ENCODE peak calls at places on chromosomes 7 and 10, in six cellular contexts. N is endothelial cell, V is cardiac fibroblast, I is spleen, K is H9, E is fibroblast of mammary gland. O is an unnamed sample.

GRCh38 chr10:97140887-97141745 is 44.6 kb downstream of the SLIT1 start:
- DNase-seq in N (no peak), V (no peak), I (peak; percentile 41), K (peak; percentile 49), E (no peak), O (peak; percentile 83)

GRCh38 chr10:93342346-93342745 is 139.8 kb downstream of the MYOF start:
- DNase-seq in N (no peak), V (peak; percentile 14), I (no peak), K (no peak), E (no peak), O (no peak)

GRCh38 chr7:20786421-20786778 is 286 bp downstream of the SP8 start:
- DNase-seq in N (no peak), V (no peak), I (no peak), K (no peak), E (no peak), O (no peak)

GRCh38 chr7:14303536-14303935 is 314.1 kb upstream of the ETV1 start:
- DNase-seq in N (no peak), V (no peak), I (no peak), K (no peak), E (no peak), O (no peak)

GRCh38 chr7:91193141-91193540 is 71.1 kb upstream of the FZD1 start:
- DNase-seq in N (no peak), V (peak; percentile 47), I (no peak), K (no peak), E (peak; percentile 62), O (no peak)

GRCh38 chr10:97687785-97688781 is 1.0 kb upstream of the AVPI1 start:
- DNase-seq in N (no peak), V (peak; percentile 79), I (peak; percentile 31), K (no peak), E (peak; percentile 90), O (no peak)

GRCh38 chr7:127782550-127783266 is 130.7 kb downstream of the SND1 start:
- DNase-seq in N (no peak), V (peak; percentile 40), I (no peak), K (no peak), E (peak; percentile 25), O (peak; percentile 26)

GRCh38 chr10:108014145-108014901 is 849.8 kb upstream of the SORCS1 start:
- DNase-seq in N (no peak), V (no peak), I (no peak), K (no peak), E (no peak), O (no peak)

GRCh38 chr7:41164440-41164839 is 538.5 kb downstream of the INHBA start:
- DNase-seq in N (no peak), V (no peak), I (no peak), K (no peak), E (no peak), O (no peak)

GRCh38 chr10:391304-391703 is 256.0 kb downstream of the ZMYND11 start:
- DNase-seq in N (no peak), V (no peak), I (no peak), K (no peak), E (no peak), O (no peak)

GRCh38 chr7:107874605-107875446 is 16.2 kb upstream of the DLD start:
- DNase-seq in N (peak; percentile 54), V (peak; percentile 80), I (no peak), K (no peak), E (peak; percentile 66), O (peak; percentile 57)

GRCh38 chr10:5482016-5482415 is 17.4 kb downstream of the CALML5 start:
- DNase-seq in N (no peak), V (no peak), I (no peak), K (no peak), E (no peak), O (no peak)

GRCh38 chr10:78137147-78137546 is 103.5 kb downstream of the RPS24 start:
- DNase-seq in N (no peak), V (no peak), I (no peak), K (no peak), E (no peak), O (no peak)

GRCh38 chr7:33627741-33628140 is 277.6 kb upstream of the BMPER start:
- DNase-seq in N (no peak), V (no peak), I (no peak), K (no peak), E (no peak), O (no peak)

GRCh38 chr7:7536396-7537019 is 835 bp upstream of the COL28A1 start:
- DNase-seq in N (no peak), V (no peak), I (no peak), K (no peak), E (no peak), O (no peak)

GRCh38 chr7:106022193-106022821 is 59.2 kb downstream of the CDHR3 start:
- DNase-seq in N (no peak), V (no peak), I (peak; percentile 84), K (no peak), E (no peak), O (no peak)

GRCh38 chr7:42197391-42197790 is 39.6 kb downstream of the GLI3 start:
- DNase-seq in N (no peak), V (peak; percentile 25), I (no peak), K (no peak), E (peak; percentile 23), O (no peak)

GRCh38 chr7:100053201-100053600 is 3.6 kb downstream of the ZSCAN21 start:
- DNase-seq in N (peak; percentile 6), V (peak; percentile 89), I (no peak), K (no peak), E (peak; percentile 86), O (peak; percentile 61)

GRCh38 chr7:155764432-155764798 is 47.8 kb downstream of the SHH start:
- DNase-seq in N (no peak), V (no peak), I (no peak), K (no peak), E (no peak), O (no peak)

GRCh38 chr7:128922496-128923410 is 12.2 kb upstream of the KCP start:
- DNase-seq in N (peak; percentile 1), V (no peak), I (peak; percentile 48), K (peak; percentile 25), E (no peak), O (no peak)

GRCh38 chr7:128919881-128920789 is 9.6 kb upstream of the KCP start:
- DNase-seq in N (no peak), V (no peak), I (peak; percentile 53), K (peak; percentile 56), E (no peak), O (no peak)

GRCh38 chr7:128921866-128922440 is 11.4 kb upstream of the KCP start:
- DNase-seq in N (no peak), V (no peak), I (peak; percentile 41), K (peak; percentile 31), E (no peak), O (no peak)

GRCh38 chr7:128919241-128919640 is 8.7 kb upstream of the KCP start:
- DNase-seq in N (no peak), V (no peak), I (peak; percentile 49), K (no peak), E (no peak), O (no peak)

GRCh38 chr7:128920913-128921582 is 10.5 kb upstream of the KCP start:
- DNase-seq in N (no peak), V (no peak), I (peak; percentile 70), K (peak; percentile 24), E (no peak), O (no peak)
- TF ChIP-seq CTCF in N (no peak), V (no peak), I (no peak), K (no peak), E (no peak), O (no peak)

GRCh38 chr7:47444376-47445098 is 137.4 kb downstream of the TNS3 start:
- DNase-seq in N (no peak), V (peak; percentile 55), I (no peak), K (no peak), E (peak; percentile 52), O (no peak)
- TF ChIP-seq CTCF in N (peak; percentile 56), V (peak; percentile 65), I (peak; percentile 43), K (peak; percentile 63), E (peak; percentile 69), O (peak; percentile 54)

GRCh38 chr10:61830072-61830845 is 71.2 kb upstream of the ARID5B start:
- DNase-seq in N (peak; percentile 22), V (no peak), I (no peak), K (no peak), E (no peak), O (no peak)

GRCh38 chr10:61825617-61826016 is 75.9 kb upstream of the ARID5B start:
- DNase-seq in N (no peak), V (no peak), I (no peak), K (no peak), E (no peak), O (no peak)

GRCh38 chr10:61830846-61831273 is 70.6 kb upstream of the ARID5B start:
- DNase-seq in N (no peak), V (no peak), I (no peak), K (no peak), E (peak; percentile 14), O (no peak)

GRCh38 chr10:61828034-61828433 is 73.5 kb upstream of the ARID5B start:
- DNase-seq in N (no peak), V (no peak), I (no peak), K (no peak), E (no peak), O (no peak)

DNA sequence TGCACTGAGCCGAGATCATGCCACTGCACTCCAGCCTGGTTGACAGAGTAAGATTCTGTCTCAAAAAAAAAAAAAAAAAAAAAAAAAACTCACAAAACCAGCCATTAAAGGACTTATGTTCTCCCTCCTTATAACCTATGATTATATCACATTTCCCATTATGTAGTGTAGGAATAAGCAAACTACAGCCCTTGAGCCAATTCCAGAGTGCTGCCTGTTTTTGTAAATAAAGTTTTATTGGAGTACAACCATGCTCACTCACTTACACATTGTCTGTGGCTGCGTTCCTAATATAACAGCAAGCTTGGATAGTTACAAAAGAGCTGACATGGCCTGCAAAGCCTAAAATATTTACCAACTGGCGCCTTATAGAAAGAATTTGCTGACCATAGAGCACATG is 72.7 kb upstream of the ARID5B start:
- DNase-seq in N (no peak), V (no peak), I (no peak), K (no peak), E (no peak), O (no peak)
- TF ChIP-seq CTCF in N (no peak), V (no peak), I (no peak), K (no peak), E (no peak), O (no peak)

GRCh38 chr7:13049946-13050345 is 362.5 kb downstream of the ARL4A start:
- DNase-seq in N (no peak), V (no peak), I (no peak), K (no peak), E (no peak), O (no peak)

GRCh38 chr7:13050703-13051102 is 363.3 kb downstream of the ARL4A start:
- DNase-seq in N (no peak), V (peak; percentile 83), I (no peak), K (no peak), E (peak; percentile 69), O (no peak)

GRCh38 chr7:13044309-13044708 is 356.9 kb downstream of the ARL4A start:
- DNase-seq in N (no peak), V (no peak), I (no peak), K (no peak), E (no peak), O (no peak)

GRCh38 chr7:13042605-13043236 is 355.3 kb downstream of the ARL4A start:
- DNase-seq in N (no peak), V (peak; percentile 49), I (no peak), K (no peak), E (peak; percentile 34), O (no peak)

DNA sequence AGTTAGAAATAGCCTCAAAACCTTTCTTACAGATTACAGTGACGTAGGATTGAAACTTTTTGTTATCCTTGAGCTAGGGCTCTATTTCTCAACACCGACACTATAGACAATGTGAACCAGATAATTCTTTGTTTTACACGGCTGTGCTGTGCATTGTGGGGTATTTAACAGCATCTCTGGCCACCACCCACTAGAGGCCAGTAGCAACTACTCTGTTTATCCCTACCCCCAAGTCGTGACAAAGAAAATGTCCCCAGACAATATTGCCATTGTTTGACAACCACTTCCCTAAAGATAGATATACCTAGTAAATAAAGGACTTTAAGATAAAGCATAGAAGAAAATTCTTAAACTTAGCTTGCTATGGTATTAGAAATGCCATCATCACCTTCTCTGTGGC is 359.6 kb downstream of the ARL4A start:
- DNase-seq in N (no peak), V (no peak), I (no peak), K (no peak), E (no peak), O (no peak)
- TF ChIP-seq CTCF in N (no peak), V (no peak), I (no peak), K (peak; percentile 48), E (no peak), O (no peak)

O was measured in BE2C.